ENCODE peak calls at places on chromosomes 2 and 18, in ten cellular contexts. One of them, this sample, is unnamed.

GRCh38 chr2:84931384-84931821 is 25.9 kb downstream of the TMSB10 start:
- DNase-seq in GM23338: no peak
- DNase-seq in stimulated activated CD8-positive, alpha-beta memory T cell treated with anti-CD3 and anti-CD28 coated beads, Interleukin-2, amount 100 ng/mL, for 1 hour: no peak
- DNase-seq in fibroblast of the aortic adventitia: no peak
- DNase-seq in GM04503: no peak
- DNase-seq in right lobe of liver: no peak
- DNase-seq in fibroblast of lung: no peak
- DNase-seq in T-helper 1 cell: no peak
- DNase-seq in NCI-H774: no peak
- DNase-seq in NCI-H526 treated with DMSO at 0.1 percent for 48 hours: no peak
- DNase-seq in this sample: no peak

GRCh38 chr18:63336366-63337099 is 17.0 kb upstream of the BCL2 start:
- DNase-seq in GM23338: no peak
- DNase-seq in stimulated activated CD8-positive, alpha-beta memory T cell treated with anti-CD3 and anti-CD28 coated beads, Interleukin-2, amount 100 ng/mL, for 1 hour: no peak
- DNase-seq in fibroblast of the aortic adventitia: peak
- DNase-seq in GM04503: peak
- DNase-seq in right lobe of liver: no peak
- DNase-seq in fibroblast of lung: peak
- DNase-seq in T-helper 1 cell: no peak
- DNase-seq in NCI-H774: no peak
- DNase-seq in NCI-H526 treated with DMSO at 0.1 percent for 48 hours: no peak
- DNase-seq in this sample: peak

GRCh38 chr2:11237122-11237521 is 81.9 kb downstream of the SLC66A3 start:
- DNase-seq in GM23338: no peak
- DNase-seq in stimulated activated CD8-positive, alpha-beta memory T cell treated with anti-CD3 and anti-CD28 coated beads, Interleukin-2, amount 100 ng/mL, for 1 hour: no peak
- DNase-seq in fibroblast of the aortic adventitia: no peak
- DNase-seq in GM04503: no peak
- DNase-seq in right lobe of liver: no peak
- DNase-seq in fibroblast of lung: no peak
- DNase-seq in T-helper 1 cell: no peak
- DNase-seq in NCI-H774: no peak
- DNase-seq in NCI-H526 treated with DMSO at 0.1 percent for 48 hours: no peak
- DNase-seq in this sample: no peak

GRCh38 chr18:7524786-7525185 is 42.3 kb upstream of the PTPRM start:
- DNase-seq in GM23338: no peak
- DNase-seq in stimulated activated CD8-positive, alpha-beta memory T cell treated with anti-CD3 and anti-CD28 coated beads, Interleukin-2, amount 100 ng/mL, for 1 hour: no peak
- DNase-seq in fibroblast of the aortic adventitia: peak
- DNase-seq in GM04503: no peak
- DNase-seq in right lobe of liver: no peak
- DNase-seq in fibroblast of lung: no peak
- DNase-seq in T-helper 1 cell: no peak
- DNase-seq in NCI-H774: no peak
- DNase-seq in NCI-H526 treated with DMSO at 0.1 percent for 48 hours: no peak
- DNase-seq in this sample: no peak

GRCh38 chr2:215749092-215749957 is 264.0 kb downstream of the MREG start:
- DNase-seq in GM23338: no peak
- DNase-seq in stimulated activated CD8-positive, alpha-beta memory T cell treated with anti-CD3 and anti-CD28 coated beads, Interleukin-2, amount 100 ng/mL, for 1 hour: no peak
- DNase-seq in fibroblast of the aortic adventitia: peak
- DNase-seq in GM04503: peak
- DNase-seq in right lobe of liver: peak
- DNase-seq in fibroblast of lung: peak
- DNase-seq in T-helper 1 cell: no peak
- DNase-seq in NCI-H774: no peak
- DNase-seq in NCI-H526 treated with DMSO at 0.1 percent for 48 hours: no peak
- DNase-seq in this sample: no peak

GRCh38 chr2:1708476-1709334 is 35.6 kb downstream of the PXDN start:
- DNase-seq in GM23338: no peak
- DNase-seq in stimulated activated CD8-positive, alpha-beta memory T cell treated with anti-CD3 and anti-CD28 coated beads, Interleukin-2, amount 100 ng/mL, for 1 hour: no peak
- DNase-seq in fibroblast of the aortic adventitia: no peak
- DNase-seq in GM04503: no peak
- DNase-seq in right lobe of liver: peak
- DNase-seq in fibroblast of lung: peak
- DNase-seq in T-helper 1 cell: no peak
- DNase-seq in NCI-H774: peak
- DNase-seq in NCI-H526 treated with DMSO at 0.1 percent for 48 hours: no peak
- DNase-seq in this sample: no peak

GRCh38 chr2:222887124-222887523 is 26.3 kb downstream of the ACSL3 start:
- DNase-seq in GM23338: no peak
- DNase-seq in stimulated activated CD8-positive, alpha-beta memory T cell treated with anti-CD3 and anti-CD28 coated beads, Interleukin-2, amount 100 ng/mL, for 1 hour: no peak
- DNase-seq in fibroblast of the aortic adventitia: no peak
- DNase-seq in GM04503: no peak
- DNase-seq in right lobe of liver: no peak
- DNase-seq in fibroblast of lung: peak
- DNase-seq in T-helper 1 cell: no peak
- DNase-seq in NCI-H774: no peak
- DNase-seq in NCI-H526 treated with DMSO at 0.1 percent for 48 hours: no peak
- DNase-seq in this sample: no peak

GRCh38 chr18:48801728-48802542 is 148.8 kb downstream of the SMAD7 start:
- DNase-seq in GM23338: no peak
- DNase-seq in stimulated activated CD8-positive, alpha-beta memory T cell treated with anti-CD3 and anti-CD28 coated beads, Interleukin-2, amount 100 ng/mL, for 1 hour: no peak
- DNase-seq in fibroblast of the aortic adventitia: no peak
- DNase-seq in GM04503: no peak
- DNase-seq in right lobe of liver: peak
- DNase-seq in fibroblast of lung: no peak
- DNase-seq in T-helper 1 cell: no peak
- DNase-seq in NCI-H774: no peak
- DNase-seq in NCI-H526 treated with DMSO at 0.1 percent for 48 hours: no peak
- DNase-seq in this sample: no peak

GRCh38 chr18:25239636-25240468 is 112.1 kb downstream of the ZNF521 start:
- DNase-seq in GM23338: no peak
- DNase-seq in stimulated activated CD8-positive, alpha-beta memory T cell treated with anti-CD3 and anti-CD28 coated beads, Interleukin-2, amount 100 ng/mL, for 1 hour: no peak
- DNase-seq in fibroblast of the aortic adventitia: peak
- DNase-seq in GM04503: no peak
- DNase-seq in right lobe of liver: no peak
- DNase-seq in fibroblast of lung: peak
- DNase-seq in T-helper 1 cell: no peak
- DNase-seq in NCI-H774: no peak
- DNase-seq in NCI-H526 treated with DMSO at 0.1 percent for 48 hours: no peak
- DNase-seq in this sample: no peak

GRCh38 chr2:221025397-221025796 is 546.7 kb downstream of the EPHA4 start:
- DNase-seq in GM23338: no peak
- DNase-seq in stimulated activated CD8-positive, alpha-beta memory T cell treated with anti-CD3 and anti-CD28 coated beads, Interleukin-2, amount 100 ng/mL, for 1 hour: no peak
- DNase-seq in fibroblast of the aortic adventitia: no peak
- DNase-seq in GM04503: no peak
- DNase-seq in right lobe of liver: no peak
- DNase-seq in fibroblast of lung: no peak
- DNase-seq in T-helper 1 cell: no peak
- DNase-seq in NCI-H774: no peak
- DNase-seq in NCI-H526 treated with DMSO at 0.1 percent for 48 hours: no peak
- DNase-seq in this sample: no peak

GRCh38 chr2:3001595-3002184 is 375.9 kb downstream of the EIPR1 start:
- DNase-seq in GM23338: peak
- DNase-seq in stimulated activated CD8-positive, alpha-beta memory T cell treated with anti-CD3 and anti-CD28 coated beads, Interleukin-2, amount 100 ng/mL, for 1 hour: no peak
- DNase-seq in fibroblast of the aortic adventitia: peak
- DNase-seq in GM04503: no peak
- DNase-seq in right lobe of liver: no peak
- DNase-seq in fibroblast of lung: no peak
- DNase-seq in T-helper 1 cell: no peak
- DNase-seq in NCI-H774: no peak
- DNase-seq in NCI-H526 treated with DMSO at 0.1 percent for 48 hours: peak
- DNase-seq in this sample: peak

GRCh38 chr2:106165064-106165463 is 29.0 kb downstream of the UXS1 start:
- DNase-seq in GM23338: peak
- DNase-seq in stimulated activated CD8-positive, alpha-beta memory T cell treated with anti-CD3 and anti-CD28 coated beads, Interleukin-2, amount 100 ng/mL, for 1 hour: no peak
- DNase-seq in fibroblast of the aortic adventitia: no peak
- DNase-seq in GM04503: no peak
- DNase-seq in right lobe of liver: no peak
- DNase-seq in fibroblast of lung: no peak
- DNase-seq in T-helper 1 cell: no peak
- DNase-seq in NCI-H774: no peak
- DNase-seq in NCI-H526 treated with DMSO at 0.1 percent for 48 hours: no peak
- DNase-seq in this sample: no peak

GRCh38 chr2:151484100-151484499 is 74.4 kb downstream of the RIF1 start:
- DNase-seq in GM23338: no peak
- DNase-seq in stimulated activated CD8-positive, alpha-beta memory T cell treated with anti-CD3 and anti-CD28 coated beads, Interleukin-2, amount 100 ng/mL, for 1 hour: no peak
- DNase-seq in fibroblast of the aortic adventitia: no peak
- DNase-seq in GM04503: no peak
- DNase-seq in right lobe of liver: no peak
- DNase-seq in fibroblast of lung: no peak
- DNase-seq in T-helper 1 cell: no peak
- DNase-seq in NCI-H774: no peak
- DNase-seq in NCI-H526 treated with DMSO at 0.1 percent for 48 hours: no peak
- DNase-seq in this sample: no peak

GRCh38 chr2:70645733-70646420 is 92.3 kb upstream of the TGFA start:
- DNase-seq in GM23338: peak
- DNase-seq in stimulated activated CD8-positive, alpha-beta memory T cell treated with anti-CD3 and anti-CD28 coated beads, Interleukin-2, amount 100 ng/mL, for 1 hour: no peak
- DNase-seq in fibroblast of the aortic adventitia: no peak
- DNase-seq in GM04503: no peak
- DNase-seq in right lobe of liver: no peak
- DNase-seq in fibroblast of lung: no peak
- DNase-seq in T-helper 1 cell: no peak
- DNase-seq in NCI-H774: no peak
- DNase-seq in NCI-H526 treated with DMSO at 0.1 percent for 48 hours: no peak
- DNase-seq in this sample: no peak

GRCh38 chr2:40033781-40034180 is 254.7 kb upstream of the THUMPD2 start:
- DNase-seq in GM23338: no peak
- DNase-seq in stimulated activated CD8-positive, alpha-beta memory T cell treated with anti-CD3 and anti-CD28 coated beads, Interleukin-2, amount 100 ng/mL, for 1 hour: no peak
- DNase-seq in fibroblast of the aortic adventitia: no peak
- DNase-seq in GM04503: no peak
- DNase-seq in right lobe of liver: no peak
- DNase-seq in fibroblast of lung: peak
- DNase-seq in T-helper 1 cell: no peak
- DNase-seq in NCI-H774: no peak
- DNase-seq in NCI-H526 treated with DMSO at 0.1 percent for 48 hours: no peak
- DNase-seq in this sample: no peak

GRCh38 chr18:11998182-11998581 is 16.9 kb downstream of the IMPA2 start:
- DNase-seq in GM23338: no peak
- DNase-seq in stimulated activated CD8-positive, alpha-beta memory T cell treated with anti-CD3 and anti-CD28 coated beads, Interleukin-2, amount 100 ng/mL, for 1 hour: no peak
- DNase-seq in fibroblast of the aortic adventitia: no peak
- DNase-seq in GM04503: no peak
- DNase-seq in right lobe of liver: no peak
- DNase-seq in fibroblast of lung: no peak
- DNase-seq in T-helper 1 cell: no peak
- DNase-seq in NCI-H774: no peak
- DNase-seq in NCI-H526 treated with DMSO at 0.1 percent for 48 hours: no peak
- DNase-seq in this sample: no peak

GRCh38 chr2:101274142-101274541 is 21.5 kb downstream of the CNOT11 start:
- DNase-seq in GM23338: no peak
- DNase-seq in stimulated activated CD8-positive, alpha-beta memory T cell treated with anti-CD3 and anti-CD28 coated beads, Interleukin-2, amount 100 ng/mL, for 1 hour: no peak
- DNase-seq in fibroblast of the aortic adventitia: no peak
- DNase-seq in GM04503: no peak
- DNase-seq in right lobe of liver: no peak
- DNase-seq in fibroblast of lung: no peak
- DNase-seq in T-helper 1 cell: no peak
- DNase-seq in NCI-H774: no peak
- DNase-seq in NCI-H526 treated with DMSO at 0.1 percent for 48 hours: no peak
- DNase-seq in this sample: no peak

GRCh38 chr2:230505162-230505561 is 89.2 kb downstream of the SP100 start:
- DNase-seq in GM23338: no peak
- DNase-seq in stimulated activated CD8-positive, alpha-beta memory T cell treated with anti-CD3 and anti-CD28 coated beads, Interleukin-2, amount 100 ng/mL, for 1 hour: no peak
- DNase-seq in fibroblast of the aortic adventitia: no peak
- DNase-seq in GM04503: no peak
- DNase-seq in right lobe of liver: no peak
- DNase-seq in fibroblast of lung: no peak
- DNase-seq in T-helper 1 cell: no peak
- DNase-seq in NCI-H774: no peak
- DNase-seq in NCI-H526 treated with DMSO at 0.1 percent for 48 hours: no peak
- DNase-seq in this sample: no peak

GRCh38 chr18:27824841-27825720 is 351.8 kb downstream of the CDH2 start:
- DNase-seq in GM23338: peak
- DNase-seq in stimulated activated CD8-positive, alpha-beta memory T cell treated with anti-CD3 and anti-CD28 coated beads, Interleukin-2, amount 100 ng/mL, for 1 hour: no peak
- DNase-seq in fibroblast of the aortic adventitia: no peak
- DNase-seq in GM04503: no peak
- DNase-seq in right lobe of liver: no peak
- DNase-seq in fibroblast of lung: no peak
- DNase-seq in T-helper 1 cell: no peak
- DNase-seq in NCI-H774: no peak
- DNase-seq in NCI-H526 treated with DMSO at 0.1 percent for 48 hours: no peak
- DNase-seq in this sample: no peak

GRCh38 chr2:150144546-150145305 is 342.7 kb downstream of the RND3 start:
- DNase-seq in GM23338: no peak
- DNase-seq in stimulated activated CD8-positive, alpha-beta memory T cell treated with anti-CD3 and anti-CD28 coated beads, Interleukin-2, amount 100 ng/mL, for 1 hour: no peak
- DNase-seq in fibroblast of the aortic adventitia: peak
- DNase-seq in GM04503: no peak
- DNase-seq in right lobe of liver: no peak
- DNase-seq in fibroblast of lung: peak
- DNase-seq in T-helper 1 cell: no peak
- DNase-seq in NCI-H774: no peak
- DNase-seq in NCI-H526 treated with DMSO at 0.1 percent for 48 hours: no peak
- DNase-seq in this sample: no peak

GRCh38 chr2:234446404-234447076 is 50.3 kb downstream of the ARL4C start:
- DNase-seq in GM23338: no peak
- DNase-seq in stimulated activated CD8-positive, alpha-beta memory T cell treated with anti-CD3 and anti-CD28 coated beads, Interleukin-2, amount 100 ng/mL, for 1 hour: peak
- DNase-seq in fibroblast of the aortic adventitia: no peak
- DNase-seq in GM04503: no peak
- DNase-seq in right lobe of liver: peak
- DNase-seq in fibroblast of lung: no peak
- DNase-seq in T-helper 1 cell: peak
- DNase-seq in NCI-H774: no peak
- DNase-seq in NCI-H526 treated with DMSO at 0.1 percent for 48 hours: no peak
- DNase-seq in this sample: no peak

GRCh38 chr2:232333361-232334135 is 45.0 kb upstream of the ALPP start:
- DNase-seq in GM23338: peak
- DNase-seq in stimulated activated CD8-positive, alpha-beta memory T cell treated with anti-CD3 and anti-CD28 coated beads, Interleukin-2, amount 100 ng/mL, for 1 hour: no peak
- DNase-seq in fibroblast of the aortic adventitia: no peak
- DNase-seq in GM04503: no peak
- DNase-seq in right lobe of liver: peak
- DNase-seq in fibroblast of lung: no peak
- DNase-seq in T-helper 1 cell: no peak
- DNase-seq in NCI-H774: no peak
- DNase-seq in NCI-H526 treated with DMSO at 0.1 percent for 48 hours: no peak
- DNase-seq in this sample: no peak

GRCh38 chr18:45423664-45424063 is 191.6 kb upstream of the SLC14A2 start:
- DNase-seq in GM23338: no peak
- DNase-seq in stimulated activated CD8-positive, alpha-beta memory T cell treated with anti-CD3 and anti-CD28 coated beads, Interleukin-2, amount 100 ng/mL, for 1 hour: no peak
- DNase-seq in fibroblast of the aortic adventitia: no peak
- DNase-seq in GM04503: peak
- DNase-seq in right lobe of liver: no peak
- DNase-seq in fibroblast of lung: no peak
- DNase-seq in T-helper 1 cell: no peak
- DNase-seq in NCI-H774: peak
- DNase-seq in NCI-H526 treated with DMSO at 0.1 percent for 48 hours: no peak
- DNase-seq in this sample: no peak

GRCh38 chr18:72652990-72653593 is 109.0 kb upstream of the CBLN2 start:
- DNase-seq in GM23338: peak
- DNase-seq in stimulated activated CD8-positive, alpha-beta memory T cell treated with anti-CD3 and anti-CD28 coated beads, Interleukin-2, amount 100 ng/mL, for 1 hour: no peak
- DNase-seq in fibroblast of the aortic adventitia: no peak
- DNase-seq in GM04503: no peak
- DNase-seq in right lobe of liver: no peak
- DNase-seq in fibroblast of lung: peak
- DNase-seq in T-helper 1 cell: no peak
- DNase-seq in NCI-H774: peak
- DNase-seq in NCI-H526 treated with DMSO at 0.1 percent for 48 hours: no peak
- DNase-seq in this sample: peak

GRCh38 chr18:77105021-77105420 is 27.6 kb downstream of the MBP start:
- DNase-seq in GM23338: no peak
- DNase-seq in stimulated activated CD8-positive, alpha-beta memory T cell treated with anti-CD3 and anti-CD28 coated beads, Interleukin-2, amount 100 ng/mL, for 1 hour: no peak
- DNase-seq in fibroblast of the aortic adventitia: peak
- DNase-seq in GM04503: no peak
- DNase-seq in right lobe of liver: no peak
- DNase-seq in fibroblast of lung: no peak
- DNase-seq in T-helper 1 cell: no peak
- DNase-seq in NCI-H774: no peak
- DNase-seq in NCI-H526 treated with DMSO at 0.1 percent for 48 hours: no peak
- DNase-seq in this sample: no peak

GRCh38 chr18:9708057-9708881 is at the start of gene RAB31:
- DNase-seq in GM23338: peak
- DNase-seq in stimulated activated CD8-positive, alpha-beta memory T cell treated with anti-CD3 and anti-CD28 coated beads, Interleukin-2, amount 100 ng/mL, for 1 hour: no peak
- DNase-seq in fibroblast of the aortic adventitia: peak
- DNase-seq in GM04503: no peak
- DNase-seq in right lobe of liver: peak
- DNase-seq in fibroblast of lung: peak
- DNase-seq in T-helper 1 cell: no peak
- DNase-seq in NCI-H774: no peak
- DNase-seq in NCI-H526 treated with DMSO at 0.1 percent for 48 hours: no peak
- DNase-seq in this sample: no peak

GRCh38 chr18:13019301-13019700 is 28.1 kb downstream of the CEP192 start:
- DNase-seq in GM23338: no peak
- DNase-seq in stimulated activated CD8-positive, alpha-beta memory T cell treated with anti-CD3 and anti-CD28 coated beads, Interleukin-2, amount 100 ng/mL, for 1 hour: no peak
- DNase-seq in fibroblast of the aortic adventitia: peak
- DNase-seq in GM04503: no peak
- DNase-seq in right lobe of liver: no peak
- DNase-seq in fibroblast of lung: no peak
- DNase-seq in T-helper 1 cell: no peak
- DNase-seq in NCI-H774: no peak
- DNase-seq in NCI-H526 treated with DMSO at 0.1 percent for 48 hours: no peak
- DNase-seq in this sample: no peak

GRCh38 chr2:76599732-76600368 is 889.1 kb upstream of the GCFC2 start:
- DNase-seq in GM23338: peak
- DNase-seq in stimulated activated CD8-positive, alpha-beta memory T cell treated with anti-CD3 and anti-CD28 coated beads, Interleukin-2, amount 100 ng/mL, for 1 hour: no peak
- DNase-seq in fibroblast of the aortic adventitia: peak
- DNase-seq in GM04503: peak
- DNase-seq in right lobe of liver: peak
- DNase-seq in fibroblast of lung: peak
- DNase-seq in T-helper 1 cell: no peak
- DNase-seq in NCI-H774: peak
- DNase-seq in NCI-H526 treated with DMSO at 0.1 percent for 48 hours: peak
- DNase-seq in this sample: peak